ENCODE peak calls at places on chromosome X, in eight cellular contexts. One of them, this sample, is unnamed.

GRCh38 chrX:24874604-24875247 is 141.0 kb downstream of the ARX start:
- DNase-seq in GM23248: no peak
- DNase-seq in MM.1S: no peak
- DNase-seq in GM23338: peak
- DNase-seq in HCT116: no peak
- DNase-seq in OCI-LY7: no peak
- DNase-seq in PC-3: no peak
- DNase-seq in hepatocyte: no peak
- DNase-seq in this sample: peak

GRCh38 chrX:142891046-142891445 is 134.7 kb upstream of the SPANXN4 start:
- DNase-seq in PC-3: peak
- DNase-seq in GM23248: no peak
- DNase-seq in MM.1S: no peak
- DNase-seq in hepatocyte: no peak
- DNase-seq in HCT116: no peak
- DNase-seq in GM23338: no peak
- DNase-seq in OCI-LY7: no peak
- DNase-seq in this sample: no peak

GRCh38 chrX:38260231-38260630 is 39.6 kb upstream of the SRPX start:
- DNase-seq in MM.1S: no peak
- DNase-seq in HCT116: peak
- DNase-seq in OCI-LY7: peak
- DNase-seq in PC-3: peak
- DNase-seq in hepatocyte: peak
- DNase-seq in GM23248: peak
- DNase-seq in GM23338: peak
- DNase-seq in this sample: peak

GRCh38 chrX:150692837-150693781 is at the start of gene MTMR1:
- DNase-seq in HCT116: no peak
- DNase-seq in OCI-LY7: peak
- DNase-seq in PC-3: peak
- DNase-seq in GM23338: peak
- DNase-seq in MM.1S: peak
- DNase-seq in hepatocyte: peak
- DNase-seq in GM23248: peak
- DNase-seq in this sample: peak

GRCh38 chrX:18354369-18355329 is at the start of gene SCML2:
- DNase-seq in GM23248: peak
- DNase-seq in hepatocyte: peak
- DNase-seq in GM23338: peak
- DNase-seq in MM.1S: peak
- DNase-seq in HCT116: no peak
- DNase-seq in OCI-LY7: peak
- DNase-seq in PC-3: peak
- DNase-seq in this sample: peak

GRCh38 chrX:120274958-120275357 is 24.3 kb downstream of the ZBTB33 start:
- DNase-seq in MM.1S: no peak
- DNase-seq in PC-3: no peak
- DNase-seq in GM23338: peak
- DNase-seq in GM23248: no peak
- DNase-seq in hepatocyte: no peak
- DNase-seq in HCT116: no peak
- DNase-seq in OCI-LY7: no peak
- DNase-seq in this sample: peak

GRCh38 chrX:134623293-134624045 is 34.8 kb downstream of the PLAC1 start:
- DNase-seq in PC-3: peak
- DNase-seq in HCT116: no peak
- DNase-seq in GM23338: no peak
- DNase-seq in GM23248: no peak
- DNase-seq in MM.1S: no peak
- DNase-seq in hepatocyte: no peak
- DNase-seq in OCI-LY7: no peak
- DNase-seq in this sample: no peak

GRCh38 chrX:124573458-124573857 is 227.1 kb downstream of the SH2D1A start:
- DNase-seq in MM.1S: no peak
- DNase-seq in PC-3: peak
- DNase-seq in OCI-LY7: no peak
- DNase-seq in GM23338: no peak
- DNase-seq in GM23248: peak
- DNase-seq in hepatocyte: no peak
- DNase-seq in HCT116: no peak
- DNase-seq in this sample: no peak

GRCh38 chrX:19347916-19348315 is 4.2 kb downstream of the PDHA1 start:
- DNase-seq in HCT116: no peak
- DNase-seq in PC-3: no peak
- DNase-seq in GM23338: no peak
- DNase-seq in hepatocyte: no peak
- DNase-seq in MM.1S: no peak
- DNase-seq in OCI-LY7: no peak
- DNase-seq in GM23248: peak
- DNase-seq in this sample: no peak

GRCh38 chrX:11137543-11138139 is 26.5 kb downstream of the HCCS start:
- DNase-seq in HCT116: peak
- DNase-seq in OCI-LY7: peak
- DNase-seq in hepatocyte: peak
- DNase-seq in GM23338: peak
- DNase-seq in GM23248: peak
- DNase-seq in PC-3: peak
- DNase-seq in MM.1S: peak
- DNase-seq in this sample: peak

GRCh38 chrX:23434356-23434884 is 99.8 kb downstream of the PTCHD1 start:
- DNase-seq in GM23338: no peak
- DNase-seq in hepatocyte: peak
- DNase-seq in PC-3: peak
- DNase-seq in GM23248: peak
- DNase-seq in HCT116: no peak
- DNase-seq in MM.1S: no peak
- DNase-seq in OCI-LY7: no peak
- DNase-seq in this sample: peak

GRCh38 chrX:149848855-149849254 is 32.1 kb upstream of the MAGEA8 start:
- DNase-seq in HCT116: no peak
- DNase-seq in OCI-LY7: no peak
- DNase-seq in PC-3: no peak
- DNase-seq in GM23338: no peak
- DNase-seq in GM23248: no peak
- DNase-seq in MM.1S: no peak
- DNase-seq in hepatocyte: no peak
- DNase-seq in this sample: no peak

GRCh38 chrX:130680164-130681035 is 222.6 kb downstream of the ENOX2 start:
- DNase-seq in GM23248: peak
- DNase-seq in PC-3: no peak
- DNase-seq in OCI-LY7: no peak
- DNase-seq in GM23338: no peak
- DNase-seq in HCT116: no peak
- DNase-seq in MM.1S: no peak
- DNase-seq in hepatocyte: no peak
- DNase-seq in this sample: no peak

GRCh38 chrX:56284269-56284668 is 52.1 kb downstream of the KLF8 start:
- DNase-seq in MM.1S: peak
- DNase-seq in hepatocyte: no peak
- DNase-seq in PC-3: no peak
- DNase-seq in GM23338: no peak
- DNase-seq in OCI-LY7: no peak
- DNase-seq in HCT116: no peak
- DNase-seq in GM23248: no peak
- DNase-seq in this sample: no peak

GRCh38 chrX:136473663-136474062 is 14.1 kb upstream of the BRS3 start:
- DNase-seq in MM.1S: no peak
- DNase-seq in PC-3: no peak
- DNase-seq in GM23248: no peak
- DNase-seq in GM23338: no peak
- DNase-seq in HCT116: no peak
- DNase-seq in OCI-LY7: no peak
- DNase-seq in hepatocyte: no peak
- DNase-seq in this sample: no peak

GRCh38 chrX:65726708-65727107 is 59.3 kb downstream of the MSN start:
- DNase-seq in PC-3: no peak
- DNase-seq in OCI-LY7: no peak
- DNase-seq in GM23338: peak
- DNase-seq in GM23248: no peak
- DNase-seq in HCT116: no peak
- DNase-seq in MM.1S: no peak
- DNase-seq in hepatocyte: no peak
- DNase-seq in this sample: no peak

GRCh38 chrX:10010686-10011085 is 43.5 kb downstream of the CLDN34 start:
- DNase-seq in hepatocyte: no peak
- DNase-seq in GM23338: no peak
- DNase-seq in MM.1S: no peak
- DNase-seq in HCT116: no peak
- DNase-seq in OCI-LY7: no peak
- DNase-seq in GM23248: peak
- DNase-seq in PC-3: peak
- DNase-seq in this sample: peak

GRCh38 chrX:46044486-46044885 is 500.7 kb downstream of the ZNF674 start:
- DNase-seq in MM.1S: no peak
- DNase-seq in hepatocyte: no peak
- DNase-seq in PC-3: peak
- DNase-seq in GM23338: no peak
- DNase-seq in OCI-LY7: no peak
- DNase-seq in HCT116: no peak
- DNase-seq in GM23248: peak
- DNase-seq in this sample: no peak

GRCh38 chrX:118603981-118604380 is 108.4 kb downstream of the DOCK11 start:
- DNase-seq in MM.1S: peak
- DNase-seq in GM23338: peak
- DNase-seq in HCT116: peak
- DNase-seq in hepatocyte: peak
- DNase-seq in PC-3: peak
- DNase-seq in GM23248: peak
- DNase-seq in OCI-LY7: peak
- DNase-seq in this sample: peak

GRCh38 chrX:2424317-2424716 is 76.5 kb downstream of the DHRSX start:
- DNase-seq in MM.1S: no peak
- DNase-seq in OCI-LY7: no peak
- DNase-seq in PC-3: no peak
- DNase-seq in HCT116: no peak
- DNase-seq in hepatocyte: no peak
- DNase-seq in GM23338: no peak
- DNase-seq in GM23248: no peak
- DNase-seq in this sample: no peak

DNA sequence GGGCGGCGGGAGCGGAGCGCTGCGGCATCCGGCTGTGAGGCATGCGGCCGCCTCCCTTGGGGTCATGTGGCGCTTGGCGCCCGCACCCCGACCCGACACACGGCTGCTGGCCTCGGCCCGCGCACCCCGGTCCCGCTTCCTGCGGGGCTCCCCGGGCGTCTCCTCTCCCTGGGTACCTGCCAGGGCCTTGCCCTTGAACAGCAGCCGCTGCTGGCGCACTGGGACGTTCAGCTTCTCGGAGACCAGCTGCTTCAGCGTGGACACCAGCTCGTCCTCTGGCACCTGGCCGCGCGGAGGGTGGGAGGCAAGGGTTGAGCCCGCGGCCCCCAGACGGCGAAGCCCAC is 391 bp downstream of the UBL4A start:
- DNase-seq in OCI-LY7: peak
- DNase-seq in MM.1S: peak
- DNase-seq in GM23248: peak
- DNase-seq in HCT116: no peak
- DNase-seq in PC-3: no peak
- DNase-seq in GM23338: peak
- DNase-seq in hepatocyte: peak
- DNase-seq in this sample: no peak
- TF ChIP-seq EZH2phosphoT487 in OCI-LY7: no peak
- TF ChIP-seq EZH2phosphoT487 in MM.1S: no peak
- TF ChIP-seq EZH2phosphoT487 in GM23248: no peak
- TF ChIP-seq EZH2phosphoT487 in HCT116: no peak
- TF ChIP-seq EZH2phosphoT487 in PC-3: no peak
- TF ChIP-seq EZH2phosphoT487 in GM23338: no peak
- TF ChIP-seq EZH2phosphoT487 in hepatocyte: no peak
- TF ChIP-seq EZH2phosphoT487 in this sample: no peak

DNA sequence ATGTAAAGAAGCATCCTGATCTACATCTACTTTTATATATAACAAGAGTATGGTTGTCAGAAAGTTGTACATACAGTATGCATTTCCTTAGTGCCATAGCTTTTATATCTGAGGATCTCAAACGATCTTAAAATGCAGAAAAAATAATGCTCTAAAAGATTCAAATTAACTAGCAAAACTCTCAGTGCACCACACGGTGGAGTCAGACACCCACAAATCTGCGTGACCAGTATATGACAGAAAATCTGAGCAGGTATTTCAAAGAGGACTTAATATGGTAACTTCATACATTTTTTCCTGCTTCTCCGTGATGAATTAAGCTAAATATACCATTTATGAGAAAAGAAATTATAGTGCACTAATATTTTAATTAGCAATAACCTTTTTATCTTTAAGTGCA is 803.0 kb downstream of the DMD start:
- DNase-seq in PC-3: peak
- DNase-seq in MM.1S: peak
- DNase-seq in HCT116: no peak
- DNase-seq in hepatocyte: peak
- DNase-seq in GM23338: peak
- DNase-seq in GM23248: no peak
- DNase-seq in OCI-LY7: peak
- DNase-seq in this sample: no peak
- H3K4me2 ChIP-seq in PC-3: no peak
- H3K4me2 ChIP-seq in MM.1S: no peak
- H3K4me2 ChIP-seq in HCT116: no peak
- H3K4me2 ChIP-seq in hepatocyte: no peak
- H3K4me2 ChIP-seq in GM23338: no peak
- H3K4me2 ChIP-seq in GM23248: no peak
- H3K4me2 ChIP-seq in OCI-LY7: no peak
- H3K4me2 ChIP-seq in this sample: no peak

DNA sequence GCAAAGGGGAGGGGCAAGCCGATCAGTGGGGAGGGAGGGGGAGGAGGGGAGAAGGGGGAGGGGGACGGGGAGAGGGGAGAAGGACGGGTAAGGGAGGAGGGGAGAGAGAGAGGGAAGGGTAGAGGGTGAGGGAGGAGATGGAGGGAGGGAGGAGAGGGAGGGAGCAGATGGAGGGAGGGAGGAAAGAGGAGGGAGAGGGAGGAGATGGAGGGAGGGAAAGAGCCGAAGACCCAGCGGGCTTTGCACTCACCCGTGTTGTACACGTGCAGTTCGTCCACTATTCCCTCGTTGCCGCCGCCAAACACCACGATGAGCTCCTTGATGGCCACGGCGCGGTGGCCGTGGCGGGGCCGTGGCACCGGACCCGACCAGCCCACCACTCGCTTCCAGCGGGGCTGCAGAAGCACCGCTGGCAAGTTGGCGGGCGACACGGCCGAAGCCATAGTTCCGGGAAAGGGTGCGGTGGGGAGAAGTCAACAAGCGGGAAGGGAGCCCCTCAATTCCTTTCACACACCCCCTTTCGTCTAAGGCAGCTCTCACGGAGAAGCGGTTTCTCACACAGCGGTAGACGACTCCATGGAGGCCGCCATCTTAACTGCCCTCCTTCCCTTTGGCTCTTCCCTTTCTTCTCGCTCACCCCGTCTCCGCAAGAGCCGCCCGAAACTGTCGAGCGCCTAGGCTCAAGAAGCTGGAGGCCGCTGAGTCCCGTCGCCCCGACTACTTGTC is 1.1 kb downstream of the HCFC1 start:
- DNase-seq in HCT116: no peak
- DNase-seq in GM23338: peak
- DNase-seq in PC-3: peak
- DNase-seq in MM.1S: peak
- DNase-seq in hepatocyte: peak
- DNase-seq in GM23248: peak
- DNase-seq in OCI-LY7: peak
- DNase-seq in this sample: peak
- TF ChIP-seq EZH2phosphoT487 in HCT116: no peak
- TF ChIP-seq EZH2phosphoT487 in GM23338: no peak
- TF ChIP-seq EZH2phosphoT487 in PC-3: no peak
- TF ChIP-seq EZH2phosphoT487 in MM.1S: no peak
- TF ChIP-seq EZH2phosphoT487 in hepatocyte: no peak
- TF ChIP-seq EZH2phosphoT487 in GM23248: no peak
- TF ChIP-seq EZH2phosphoT487 in OCI-LY7: no peak
- TF ChIP-seq EZH2phosphoT487 in this sample: no peak

GRCh38 chrX:20432746-20433374 is 166.2 kb upstream of the RPS6KA3 start:
- DNase-seq in OCI-LY7: no peak
- DNase-seq in hepatocyte: no peak
- DNase-seq in PC-3: no peak
- DNase-seq in GM23338: no peak
- DNase-seq in MM.1S: no peak
- DNase-seq in HCT116: no peak
- DNase-seq in GM23248: no peak
- DNase-seq in this sample: no peak
- H3K4me2 ChIP-seq in OCI-LY7: no peak
- H3K4me2 ChIP-seq in hepatocyte: no peak
- H3K4me2 ChIP-seq in PC-3: no peak
- H3K4me2 ChIP-seq in GM23338: no peak
- H3K4me2 ChIP-seq in MM.1S: no peak
- H3K4me2 ChIP-seq in HCT116: no peak
- H3K4me2 ChIP-seq in GM23248: no peak
- H3K4me2 ChIP-seq in this sample: no peak